ENCODE peak calls at places on chromosomes 7 and 10, in five cellular contexts. U, X, W, P and V are unnamed samples.

GRCh38 chr7:24477807-24478655 is 95.2 kb upstream of the PALS2 start:
- DNase-seq in W (peak), P (no peak), U (peak), X (peak), V (peak)

GRCh38 chr7:26291251-26291650 is 411 bp upstream of the SNX10 start:
- DNase-seq in W (no peak), X (no peak), P (no peak), U (no peak), V (no peak)

GRCh38 chr7:143462045-143462444 is 15.6 kb upstream of the TAS2R41 start:
- DNase-seq in U (no peak), P (no peak), W (no peak), X (no peak), V (no peak)

GRCh38 chr7:157473051-157473569 is 136.3 kb downstream of the DNAJB6 start:
- DNase-seq in U (no peak), W (no peak), X (no peak), P (peak), V (no peak)

GRCh38 chr10:101441539-101442455 is 87.8 kb downstream of the BTRC start:
- DNase-seq in X (peak), U (peak), W (peak), P (no peak), V (peak)

GRCh38 chr10:19097151-19097550 is 48.5 kb downstream of the MALRD1 start:
- DNase-seq in P (no peak), W (peak), U (no peak), X (no peak), V (peak)

GRCh38 chr10:94006591-94007550 is 13.1 kb downstream of the PLCE1 start:
- DNase-seq in U (peak), P (no peak), X (peak), W (peak), V (no peak)

GRCh38 chr7:102122026-102122425 is 164.6 kb upstream of the SH2B2 start:
- DNase-seq in P (no peak), U (peak), W (peak), X (no peak), V (peak)

GRCh38 chr10:32143302-32143847 is 87.2 kb upstream of the KIF5B start:
- DNase-seq in P (no peak), U (peak), W (no peak), X (no peak), V (peak)

GRCh38 chr7:50303082-50303893 is 1.2 kb upstream of the IKZF1 start:
- DNase-seq in X (no peak), W (no peak), U (no peak), P (no peak), V (no peak)

GRCh38 chr10:23512355-23513058 is 73.6 kb downstream of the OTUD1 start:
- DNase-seq in U (peak), P (no peak), W (peak), X (no peak), V (peak)

GRCh38 chr10:132335189-132336063 is 3.4 kb downstream of the LRRC27 start:
- DNase-seq in W (no peak), P (peak), U (no peak), X (peak), V (no peak)

GRCh38 chr10:80552151-80552646 is 14.5 kb downstream of the SH2D4B start:
- DNase-seq in W (no peak), X (peak), U (no peak), P (peak), V (no peak)

GRCh38 chr7:131581241-131582157 is 25.1 kb upstream of the PODXL start:
- DNase-seq in W (no peak), X (peak), U (no peak), P (peak), V (no peak)

GRCh38 chr7:43385856-43386255 is 197.1 kb upstream of the STK17A start:
- DNase-seq in W (no peak), U (peak), X (no peak), P (no peak), V (peak)

GRCh38 chr7:135352285-135352684 is 118.6 kb downstream of the STRA8 start:
- DNase-seq in W (no peak), P (no peak), U (no peak), X (no peak), V (peak)
- TF ChIP-seq CTCF in W (no peak), P (no peak), U (no peak), X (no peak), V (no peak)

GRCh38 chr10:70671619-70672164 is 614 bp upstream of the ADAMTS14 start:
- DNase-seq in W (no peak), X (no peak), P (no peak), U (no peak), V (no peak)
- TF ChIP-seq CTCF in W (peak), X (no peak), P (no peak), U (no peak), V (no peak)

DNA sequence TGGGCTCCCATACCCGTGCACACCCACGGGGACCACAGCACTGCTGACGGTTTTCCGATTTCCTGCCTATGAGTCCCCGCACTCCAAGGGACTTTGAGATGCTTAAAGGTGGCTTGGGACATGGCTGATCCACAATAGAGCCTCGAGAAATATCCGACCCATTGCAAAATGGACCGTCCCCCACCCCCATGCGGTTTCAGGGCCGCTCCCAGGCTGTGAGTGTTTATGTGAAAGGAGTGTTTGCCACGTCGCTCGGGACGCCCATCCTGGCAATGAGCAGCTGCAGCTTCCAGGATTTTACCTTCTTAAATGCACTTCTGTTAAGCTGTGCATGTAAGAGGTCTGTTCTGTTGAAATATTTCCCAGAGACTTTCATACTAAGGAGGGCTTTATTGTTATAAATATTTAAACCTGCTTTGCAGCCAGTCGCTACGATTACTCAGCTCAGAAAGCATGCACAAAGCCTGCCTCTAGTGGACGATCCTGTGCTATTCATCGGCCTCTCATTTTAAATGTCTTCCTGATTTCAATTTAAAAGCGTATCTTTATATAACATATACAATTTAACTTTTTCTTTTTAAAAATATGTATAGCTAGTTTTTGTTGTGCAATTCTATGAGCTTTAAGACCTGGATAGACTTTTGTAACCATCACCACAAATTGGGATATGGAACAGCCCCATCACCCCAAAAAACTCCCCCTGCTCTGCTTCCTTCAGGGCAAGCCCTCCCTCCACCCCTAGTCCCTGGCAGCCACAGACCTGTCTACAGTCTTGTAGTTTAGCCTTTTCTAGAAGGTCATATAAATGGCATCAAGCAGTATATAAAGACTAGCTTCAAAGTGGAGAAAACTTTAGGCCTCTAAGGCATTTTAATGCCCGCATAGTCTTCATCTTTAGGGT is 418.3 kb downstream of the PAXIP1 start:
- DNase-seq in X (peak), W (no peak), P (no peak), U (peak), V (no peak)
- TF ChIP-seq CTCF in X (no peak), W (no peak), P (peak), U (no peak), V (no peak)

DNA sequence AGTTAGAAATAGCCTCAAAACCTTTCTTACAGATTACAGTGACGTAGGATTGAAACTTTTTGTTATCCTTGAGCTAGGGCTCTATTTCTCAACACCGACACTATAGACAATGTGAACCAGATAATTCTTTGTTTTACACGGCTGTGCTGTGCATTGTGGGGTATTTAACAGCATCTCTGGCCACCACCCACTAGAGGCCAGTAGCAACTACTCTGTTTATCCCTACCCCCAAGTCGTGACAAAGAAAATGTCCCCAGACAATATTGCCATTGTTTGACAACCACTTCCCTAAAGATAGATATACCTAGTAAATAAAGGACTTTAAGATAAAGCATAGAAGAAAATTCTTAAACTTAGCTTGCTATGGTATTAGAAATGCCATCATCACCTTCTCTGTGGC is 359.6 kb downstream of the ARL4A start:
- DNase-seq in U (no peak), X (no peak), W (no peak), P (no peak), V (no peak)
- TF ChIP-seq CTCF in U (no peak), X (no peak), W (peak), P (no peak), V (no peak)

GRCh38 chr7:29297194-29297890 is 102.8 kb downstream of the CHN2 start:
- DNase-seq in U (no peak), W (no peak), P (no peak), X (no peak), V (no peak)
- TF ChIP-seq CTCF in U (no peak), W (no peak), P (no peak), X (peak), V (no peak)

DNA sequence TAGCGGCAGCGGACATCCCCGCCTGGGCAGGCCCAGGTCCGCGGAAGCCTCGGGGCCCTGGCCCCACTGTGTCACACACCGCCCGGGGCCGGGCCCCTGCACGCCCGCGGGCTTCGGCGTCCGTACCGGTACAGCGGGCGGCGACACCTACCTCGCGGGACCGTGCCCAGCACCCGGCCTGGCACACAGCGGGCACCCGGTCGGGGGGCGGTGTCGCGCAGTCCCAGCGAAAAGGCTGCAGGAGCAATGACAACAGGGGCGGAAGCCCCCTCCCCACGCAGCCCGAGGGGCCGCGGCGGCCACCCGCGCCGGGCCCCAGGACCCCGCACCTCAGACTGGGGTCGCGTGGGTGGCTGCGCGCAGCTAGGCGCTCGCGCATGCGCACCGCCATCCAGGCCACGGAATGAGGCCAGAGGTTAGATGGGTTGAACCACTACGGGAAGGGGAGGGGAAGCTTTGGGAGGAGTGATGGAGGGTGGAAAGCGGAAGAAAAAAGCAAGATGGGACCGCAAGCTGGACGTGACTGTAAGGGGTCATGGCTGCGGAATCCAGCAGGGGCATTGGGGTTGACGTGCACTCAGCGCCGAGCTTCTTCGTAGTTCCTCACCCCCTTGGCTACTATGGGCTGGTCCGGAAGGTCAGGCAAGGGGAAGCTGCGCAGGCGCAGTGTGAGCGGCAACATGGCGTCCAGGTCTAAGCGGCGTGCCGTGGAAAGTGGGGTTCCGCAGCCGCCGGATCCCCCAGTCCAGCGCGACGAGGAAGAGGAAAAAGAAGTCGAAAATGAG is at the start of the genes BCCIP and UROS:
- DNase-seq in X (peak), W (peak), P (peak), U (peak), V (peak)
- TF ChIP-seq CTCF in X (no peak), W (no peak), P (no peak), U (no peak), V (no peak)